ENCODE peak calls at places on chromosomes 16 and 17, in nine cellular contexts. R is pancreas, T is cardiac muscle cell, X is Panc1, L is hepatocyte, F is amniotic stem cell, Z is RCC 7860, P is DMS53, D is T-cell. B is an unnamed sample.

GRCh38 chr16:57579361-57579665 is 36.9 kb downstream of the ADGRG5 start:
- DNase-seq in F (no peak), R (peak; percentile 3), T (no peak), P (no peak), Z (no peak), L (no peak), D (no peak), X (no peak), B (no peak)

GRCh38 chr17:10799407-10799806 is 4.5 kb downstream of the TMEM238L start:
- DNase-seq in L (no peak), F (no peak), P (no peak), R (no peak), D (no peak), Z (no peak), T (no peak), X (no peak), B (no peak)

GRCh38 chr17:48603959-48604769 is 622 bp downstream of the HOXB6 start:
- DNase-seq in T (no peak), D (no peak), R (no peak), P (peak; percentile 57), X (no peak), Z (peak; percentile 74), F (no peak), L (peak; percentile 40), B (no peak)

GRCh38 chr16:17365591-17366298 is 105.0 kb downstream of the XYLT1 start:
- DNase-seq in P (no peak), D (no peak), Z (no peak), X (no peak), R (no peak), F (no peak), T (no peak), L (no peak), B (no peak)

GRCh38 chr16:1174477-1175357 is 21.8 kb downstream of the CACNA1H start:
- DNase-seq in X (no peak), P (no peak), L (no peak), Z (peak; percentile 13), F (no peak), D (no peak), T (no peak), R (peak; percentile 73), B (no peak)

GRCh38 chr16:55830658-55831294 is 2.1 kb downstream of the CES1 start:
- DNase-seq in P (no peak), T (no peak), L (no peak), R (no peak), X (no peak), Z (no peak), D (no peak), F (no peak), B (no peak)

GRCh38 chr16:27214084-27214961 is 11.0 kb downstream of the KDM8 start:
- DNase-seq in Z (no peak), R (peak; percentile 81), F (no peak), L (peak; percentile 67), D (no peak), X (no peak), P (peak; percentile 3), T (no peak), B (no peak)

GRCh38 chr17:76539631-76540271 is at the start of gene PRCD:
- DNase-seq in F (no peak), D (no peak), T (no peak), L (peak; percentile 3), Z (no peak), R (no peak), X (no peak), P (peak; percentile 56), B (no peak)

GRCh38 chr17:40209404-40210093 is 9.6 kb upstream of the WIPF2 start:
- DNase-seq in Z (no peak), R (no peak), T (no peak), X (no peak), D (no peak), F (peak; percentile 10), P (no peak), L (no peak), B (no peak)

GRCh38 chr16:86634290-86634689 is 55.9 kb downstream of the FOXL1 start:
- DNase-seq in R (no peak), Z (no peak), D (no peak), T (no peak), X (no peak), P (no peak), F (no peak), L (no peak), B (no peak)

GRCh38 chr17:7767425-7768021 is 50.0 kb downstream of the DNAH2 start:
- DNase-seq in R (peak; percentile 68), P (peak; percentile 64), X (no peak), F (no peak), T (no peak), D (no peak), L (no peak), Z (no peak), B (no peak)

GRCh38 chr17:29341726-29342125 is 47.8 kb upstream of the NUFIP2 start:
- DNase-seq in D (no peak), L (no peak), F (no peak), T (no peak), R (no peak), P (no peak), Z (no peak), X (no peak), B (no peak)

GRCh38 chr17:35390156-35390555 is 16.7 kb upstream of the SLFN11 start:
- DNase-seq in X (no peak), Z (no peak), R (no peak), F (no peak), L (no peak), D (no peak), P (no peak), T (no peak), B (no peak)

GRCh38 chr17:78826426-78826825 is 14.2 kb downstream of the USP36 start:
- DNase-seq in F (no peak), D (no peak), T (no peak), L (no peak), P (no peak), Z (no peak), R (no peak), X (no peak), B (no peak)